ENCODE peak calls at places on chromosomes 5 and 9, in eight cellular contexts. O is AG08395; D is head of caudate nucleus; P is activated naive CD8-positive, alpha-beta T cell treated with anti-CD3 and anti-CD28 coated beads, Interleukin-2, amount 50 U/mL, for 24 hours; E is osteoblast; K is PC-3; J is iris pigment epithelial cell; U is left cardiac atrium. L is an unnamed sample.

GRCh38 chr5:127416896-127417295 is 100.5 kb upstream of the PRRC1 start:
- DNase-seq in E (peak; percentile 69), J (no peak), O (no peak), U (no peak), D (peak; percentile 50), P (no peak), K (no peak), L (no peak)

GRCh38 chr5:168611163-168611562 is 32.0 kb upstream of the PANK3 start:
- DNase-seq in O (no peak), J (peak; percentile 53), U (no peak), P (no peak), K (no peak), D (no peak), E (no peak), L (no peak)

GRCh38 chr9:16653491-16654407 is 216.7 kb downstream of the BNC2 start:
- DNase-seq in K (no peak), O (no peak), D (no peak), U (no peak), J (no peak), P (no peak), E (peak; percentile 54), L (no peak)

GRCh38 chr9:107597743-107598217 is 108.2 kb upstream of the KLF4 start:
- DNase-seq in U (no peak), K (no peak), P (no peak), O (no peak), D (no peak), J (no peak), E (no peak), L (no peak)

GRCh38 chr5:6849569-6849968 is 136.3 kb downstream of the TENT4A start:
- DNase-seq in O (no peak), P (no peak), D (no peak), J (no peak), U (no peak), E (no peak), K (no peak), L (no peak)

GRCh38 chr5:110414360-110414759 is 312.1 kb downstream of the TMEM232 start:
- DNase-seq in E (no peak), U (no peak), P (no peak), J (peak; percentile 24), O (peak; percentile 25), K (peak; percentile 31), D (no peak), L (peak; percentile 27)

GRCh38 chr5:18333841-18334240 is 699.6 kb downstream of the TAF11L14 start:
- DNase-seq in O (no peak), K (no peak), E (no peak), D (no peak), U (no peak), P (no peak), J (peak; percentile 24), L (peak; percentile 41)

GRCh38 chr5:154850255-154851062 is at the start of gene FAXDC2:
- DNase-seq in U (peak; percentile 81), E (peak; percentile 95), D (peak; percentile 83), J (peak; percentile 93), O (peak; percentile 87), K (no peak), P (no peak), L (peak; percentile 73)

GRCh38 chr9:129458155-129458661 is 162.7 kb downstream of the C9orf50 start:
- DNase-seq in O (no peak), E (peak; percentile 94), D (peak; percentile 67), J (no peak), U (peak; percentile 54), P (peak; percentile 42), K (no peak), L (no peak)

GRCh38 chr5:52801329-52801728 is 13.6 kb downstream of the ITGA1 start:
- DNase-seq in O (no peak), K (peak; percentile 24), P (no peak), D (peak; percentile 30), J (peak; percentile 55), E (no peak), U (no peak), L (peak; percentile 64)

GRCh38 chr5:1077491-1078020 is 34.3 kb downstream of the SLC12A7 start:
- DNase-seq in U (no peak), K (no peak), O (no peak), E (no peak), D (no peak), P (no peak), J (no peak), L (no peak)

GRCh38 chr5:170597876-170598275 is 94.1 kb downstream of the KCNIP1 start:
- DNase-seq in P (no peak), O (peak; percentile 41), E (no peak), U (peak; percentile 34), D (peak; percentile 41), K (no peak), J (no peak), L (peak; percentile 33)